ENCODE peak calls at places on chromosomes 7 and 10, in ten cellular contexts. One of them, this sample, is unnamed.

GRCh38 chr10:49189422-49189821 is 1.2 kb upstream of the TMEM273 start:
- DNase-seq in right cardiac atrium: no peak
- DNase-seq in T follicular helper cell: no peak
- DNase-seq in RPMI7951: no peak
- DNase-seq in choroid plexus epithelial cell: no peak
- DNase-seq in H9: no peak
- DNase-seq in GM12892: no peak
- DNase-seq in fibroblast of mammary gland: no peak
- DNase-seq in HEK293T: no peak
- DNase-seq in NCI-H510A: no peak
- DNase-seq in this sample: no peak

GRCh38 chr7:134750083-134751062 is 29.1 kb upstream of the CALD1 start:
- DNase-seq in right cardiac atrium: peak
- DNase-seq in T follicular helper cell: peak
- DNase-seq in RPMI7951: peak
- DNase-seq in choroid plexus epithelial cell: peak
- DNase-seq in H9: peak
- DNase-seq in GM12892: peak
- DNase-seq in fibroblast of mammary gland: peak
- DNase-seq in HEK293T: peak
- DNase-seq in NCI-H510A: no peak
- DNase-seq in this sample: no peak

GRCh38 chr10:34547283-34547682 is 267.8 kb downstream of the PARD3 start:
- DNase-seq in right cardiac atrium: no peak
- DNase-seq in T follicular helper cell: no peak
- DNase-seq in RPMI7951: no peak
- DNase-seq in choroid plexus epithelial cell: no peak
- DNase-seq in H9: no peak
- DNase-seq in GM12892: no peak
- DNase-seq in fibroblast of mammary gland: no peak
- DNase-seq in HEK293T: no peak
- DNase-seq in NCI-H510A: no peak
- DNase-seq in this sample: no peak

GRCh38 chr10:17232276-17232987 is 4.4 kb downstream of the VIM start:
- DNase-seq in right cardiac atrium: no peak
- DNase-seq in T follicular helper cell: no peak
- DNase-seq in RPMI7951: no peak
- DNase-seq in choroid plexus epithelial cell: peak
- DNase-seq in H9: no peak
- DNase-seq in GM12892: no peak
- DNase-seq in fibroblast of mammary gland: peak
- DNase-seq in HEK293T: no peak
- DNase-seq in NCI-H510A: no peak
- DNase-seq in this sample: no peak

GRCh38 chr7:55951637-55952351 is at the start of gene MRPS17:
- DNase-seq in right cardiac atrium: peak
- DNase-seq in T follicular helper cell: peak
- DNase-seq in RPMI7951: peak
- DNase-seq in choroid plexus epithelial cell: peak
- DNase-seq in H9: peak
- DNase-seq in GM12892: peak
- DNase-seq in fibroblast of mammary gland: peak
- DNase-seq in HEK293T: peak
- DNase-seq in NCI-H510A: peak
- DNase-seq in this sample: peak

GRCh38 chr7:107715531-107715930 is 28.4 kb upstream of the CBLL1 start:
- DNase-seq in right cardiac atrium: no peak
- DNase-seq in T follicular helper cell: no peak
- DNase-seq in RPMI7951: no peak
- DNase-seq in choroid plexus epithelial cell: no peak
- DNase-seq in H9: no peak
- DNase-seq in GM12892: no peak
- DNase-seq in fibroblast of mammary gland: peak
- DNase-seq in HEK293T: no peak
- DNase-seq in NCI-H510A: no peak
- DNase-seq in this sample: no peak

GRCh38 chr10:112643600-112643999 is 196.6 kb downstream of the VTI1A start:
- DNase-seq in right cardiac atrium: no peak
- DNase-seq in T follicular helper cell: no peak
- DNase-seq in RPMI7951: no peak
- DNase-seq in choroid plexus epithelial cell: no peak
- DNase-seq in H9: no peak
- DNase-seq in GM12892: no peak
- DNase-seq in fibroblast of mammary gland: no peak
- DNase-seq in HEK293T: no peak
- DNase-seq in NCI-H510A: no peak
- DNase-seq in this sample: no peak

GRCh38 chr7:71237945-71238344 is 106.0 kb downstream of the GALNT17 start:
- DNase-seq in right cardiac atrium: peak
- DNase-seq in T follicular helper cell: no peak
- DNase-seq in RPMI7951: no peak
- DNase-seq in choroid plexus epithelial cell: no peak
- DNase-seq in H9: peak
- DNase-seq in GM12892: no peak
- DNase-seq in fibroblast of mammary gland: no peak
- DNase-seq in HEK293T: no peak
- DNase-seq in NCI-H510A: no peak
- DNase-seq in this sample: peak

GRCh38 chr7:137080516-137081203 is 212.2 kb downstream of the CHRM2 start:
- DNase-seq in right cardiac atrium: no peak
- DNase-seq in T follicular helper cell: no peak
- DNase-seq in RPMI7951: peak
- DNase-seq in choroid plexus epithelial cell: no peak
- DNase-seq in H9: no peak
- DNase-seq in GM12892: no peak
- DNase-seq in fibroblast of mammary gland: no peak
- DNase-seq in HEK293T: no peak
- DNase-seq in NCI-H510A: no peak
- DNase-seq in this sample: no peak

GRCh38 chr10:23396695-23397094 is 42.2 kb upstream of the OTUD1 start:
- DNase-seq in right cardiac atrium: no peak
- DNase-seq in T follicular helper cell: no peak
- DNase-seq in RPMI7951: no peak
- DNase-seq in choroid plexus epithelial cell: no peak
- DNase-seq in H9: no peak
- DNase-seq in GM12892: no peak
- DNase-seq in fibroblast of mammary gland: no peak
- DNase-seq in HEK293T: no peak
- DNase-seq in NCI-H510A: no peak
- DNase-seq in this sample: no peak

GRCh38 chr7:151306860-151307259 is 34.8 kb upstream of the NUB1 start:
- DNase-seq in right cardiac atrium: no peak
- DNase-seq in T follicular helper cell: no peak
- DNase-seq in RPMI7951: no peak
- DNase-seq in choroid plexus epithelial cell: no peak
- DNase-seq in H9: no peak
- DNase-seq in GM12892: no peak
- DNase-seq in fibroblast of mammary gland: no peak
- DNase-seq in HEK293T: no peak
- DNase-seq in NCI-H510A: no peak
- DNase-seq in this sample: no peak

GRCh38 chr7:124940306-124940705 is 10.7 kb upstream of the POT1 start:
- DNase-seq in right cardiac atrium: no peak
- DNase-seq in T follicular helper cell: no peak
- DNase-seq in RPMI7951: no peak
- DNase-seq in choroid plexus epithelial cell: peak
- DNase-seq in H9: no peak
- DNase-seq in GM12892: no peak
- DNase-seq in fibroblast of mammary gland: peak
- DNase-seq in HEK293T: no peak
- DNase-seq in NCI-H510A: no peak
- DNase-seq in this sample: no peak

GRCh38 chr7:82044497-82045080 is 274.7 kb upstream of the HGF start:
- DNase-seq in right cardiac atrium: peak
- DNase-seq in T follicular helper cell: no peak
- DNase-seq in RPMI7951: peak
- DNase-seq in choroid plexus epithelial cell: peak
- DNase-seq in H9: no peak
- DNase-seq in GM12892: no peak
- DNase-seq in fibroblast of mammary gland: peak
- DNase-seq in HEK293T: peak
- DNase-seq in NCI-H510A: no peak
- DNase-seq in this sample: peak

GRCh38 chr7:18978108-18978495 is 139.3 kb downstream of the TWIST1 start:
- DNase-seq in right cardiac atrium: no peak
- DNase-seq in T follicular helper cell: no peak
- DNase-seq in RPMI7951: peak
- DNase-seq in choroid plexus epithelial cell: peak
- DNase-seq in H9: no peak
- DNase-seq in GM12892: no peak
- DNase-seq in fibroblast of mammary gland: peak
- DNase-seq in HEK293T: no peak
- DNase-seq in NCI-H510A: no peak
- DNase-seq in this sample: no peak

GRCh38 chr10:51215956-51216834 is 141.9 kb downstream of the PRKG1 start:
- DNase-seq in right cardiac atrium: no peak
- DNase-seq in T follicular helper cell: no peak
- DNase-seq in RPMI7951: no peak
- DNase-seq in choroid plexus epithelial cell: no peak
- DNase-seq in H9: no peak
- DNase-seq in GM12892: no peak
- DNase-seq in fibroblast of mammary gland: peak
- DNase-seq in HEK293T: no peak
- DNase-seq in NCI-H510A: no peak
- DNase-seq in this sample: no peak

GRCh38 chr7:134298902-134299683 is 17.6 kb downstream of the SLC35B4 start:
- DNase-seq in right cardiac atrium: peak
- DNase-seq in T follicular helper cell: no peak
- DNase-seq in RPMI7951: no peak
- DNase-seq in choroid plexus epithelial cell: peak
- DNase-seq in H9: no peak
- DNase-seq in GM12892: no peak
- DNase-seq in fibroblast of mammary gland: no peak
- DNase-seq in HEK293T: no peak
- DNase-seq in NCI-H510A: no peak
- DNase-seq in this sample: peak

GRCh38 chr10:51574248-51575067 is 124.9 kb downstream of the CSTF2T start:
- DNase-seq in right cardiac atrium: no peak
- DNase-seq in T follicular helper cell: no peak
- DNase-seq in RPMI7951: no peak
- DNase-seq in choroid plexus epithelial cell: no peak
- DNase-seq in H9: no peak
- DNase-seq in GM12892: no peak
- DNase-seq in fibroblast of mammary gland: no peak
- DNase-seq in HEK293T: no peak
- DNase-seq in NCI-H510A: no peak
- DNase-seq in this sample: no peak

GRCh38 chr10:103885617-103886016 is 30.2 kb upstream of the SH3PXD2A start:
- DNase-seq in right cardiac atrium: no peak
- DNase-seq in T follicular helper cell: no peak
- DNase-seq in RPMI7951: no peak
- DNase-seq in choroid plexus epithelial cell: peak
- DNase-seq in H9: no peak
- DNase-seq in GM12892: no peak
- DNase-seq in fibroblast of mammary gland: peak
- DNase-seq in HEK293T: no peak
- DNase-seq in NCI-H510A: no peak
- DNase-seq in this sample: no peak

GRCh38 chr7:68547181-68547580 is 1051.1 kb upstream of the AUTS2 start:
- DNase-seq in right cardiac atrium: no peak
- DNase-seq in T follicular helper cell: no peak
- DNase-seq in RPMI7951: no peak
- DNase-seq in choroid plexus epithelial cell: peak
- DNase-seq in H9: no peak
- DNase-seq in GM12892: no peak
- DNase-seq in fibroblast of mammary gland: no peak
- DNase-seq in HEK293T: no peak
- DNase-seq in NCI-H510A: no peak
- DNase-seq in this sample: no peak

GRCh38 chr10:11522821-11523245 is 88.6 kb downstream of the USP6NL start:
- DNase-seq in right cardiac atrium: peak
- DNase-seq in T follicular helper cell: no peak
- DNase-seq in RPMI7951: no peak
- DNase-seq in choroid plexus epithelial cell: peak
- DNase-seq in H9: no peak
- DNase-seq in GM12892: no peak
- DNase-seq in fibroblast of mammary gland: peak
- DNase-seq in HEK293T: no peak
- DNase-seq in NCI-H510A: no peak
- DNase-seq in this sample: no peak

GRCh38 chr10:74056081-74056818 is 58.3 kb downstream of the VCL start:
- DNase-seq in right cardiac atrium: no peak
- DNase-seq in T follicular helper cell: no peak
- DNase-seq in RPMI7951: peak
- DNase-seq in choroid plexus epithelial cell: peak
- DNase-seq in H9: no peak
- DNase-seq in GM12892: no peak
- DNase-seq in fibroblast of mammary gland: peak
- DNase-seq in HEK293T: no peak
- DNase-seq in NCI-H510A: no peak
- DNase-seq in this sample: no peak

GRCh38 chr7:13099197-13099795 is 411.9 kb downstream of the ARL4A start:
- DNase-seq in right cardiac atrium: no peak
- DNase-seq in T follicular helper cell: no peak
- DNase-seq in RPMI7951: no peak
- DNase-seq in choroid plexus epithelial cell: no peak
- DNase-seq in H9: no peak
- DNase-seq in GM12892: no peak
- DNase-seq in fibroblast of mammary gland: no peak
- DNase-seq in HEK293T: peak
- DNase-seq in NCI-H510A: no peak
- DNase-seq in this sample: no peak

GRCh38 chr10:116099031-116099430 is 174.0 kb downstream of the GFRA1 start:
- DNase-seq in right cardiac atrium: no peak
- DNase-seq in T follicular helper cell: no peak
- DNase-seq in RPMI7951: no peak
- DNase-seq in choroid plexus epithelial cell: no peak
- DNase-seq in H9: no peak
- DNase-seq in GM12892: no peak
- DNase-seq in fibroblast of mammary gland: no peak
- DNase-seq in HEK293T: no peak
- DNase-seq in NCI-H510A: no peak
- DNase-seq in this sample: no peak

GRCh38 chr10:132671171-132672154 is 114.5 kb downstream of the NKX6-2 start:
- DNase-seq in right cardiac atrium: peak
- DNase-seq in T follicular helper cell: no peak
- DNase-seq in RPMI7951: no peak
- DNase-seq in choroid plexus epithelial cell: no peak
- DNase-seq in H9: peak
- DNase-seq in GM12892: no peak
- DNase-seq in fibroblast of mammary gland: no peak
- DNase-seq in HEK293T: no peak
- DNase-seq in NCI-H510A: no peak
- DNase-seq in this sample: peak